ENCODE peak calls at places on chromosomes 11 and 22, in six cellular contexts. O, K, M, A, J and L are unnamed samples.

GRCh38 chr22:21632237-21632895 is at the start of gene CCDC116:
- DNase-seq in O (no peak), K (no peak), M (no peak), A (peak), J (no peak), L (no peak)

GRCh38 chr22:44567846-44568493 is 69.9 kb upstream of the RTL6 start:
- DNase-seq in O (no peak), K (peak), M (no peak), A (peak), J (no peak), L (no peak)

GRCh38 chr11:116730568-116730967 is 42.2 kb downstream of the BUD13 start:
- DNase-seq in O (no peak), K (no peak), M (no peak), A (no peak), J (no peak), L (no peak)

GRCh38 chr11:101327908-101328307 is 198.3 kb upstream of the PGR start:
- DNase-seq in O (no peak), K (no peak), M (no peak), A (no peak), J (no peak), L (no peak)

GRCh38 chr11:77249427-77249826 is 52.1 kb downstream of the GDPD4 start:
- DNase-seq in O (no peak), K (no peak), M (no peak), A (no peak), J (no peak), L (no peak)

GRCh38 chr22:23769321-23769965 is 1.7 kb upstream of the CHCHD10 start:
- DNase-seq in O (no peak), K (no peak), M (no peak), A (no peak), J (no peak), L (no peak)

GRCh38 chr11:113247231-113247630 is 67.2 kb upstream of the TTC12 start:
- DNase-seq in O (no peak), K (no peak), M (no peak), A (no peak), J (no peak), L (no peak)

GRCh38 chr11:70876685-70877084 is 375.7 kb downstream of the SHANK2 start:
- DNase-seq in O (no peak), K (no peak), M (no peak), A (no peak), J (no peak), L (no peak)

GRCh38 chr11:89441606-89442005 is 49.6 kb downstream of the NOX4 start:
- DNase-seq in O (no peak), K (no peak), M (no peak), A (no peak), J (no peak), L (no peak)

GRCh38 chr22:20295262-20296064 is 24.4 kb downstream of the DGCR6L start:
- DNase-seq in O (no peak), K (no peak), M (no peak), A (no peak), J (no peak), L (no peak)

GRCh38 chr22:44746836-44747519 is 5.4 kb upstream of the ARHGAP8 start:
- DNase-seq in O (no peak), K (no peak), M (no peak), A (peak), J (no peak), L (no peak)

GRCh38 chr11:17653606-17654005 is 65.8 kb upstream of the MYOD1 start:
- DNase-seq in O (no peak), K (no peak), M (no peak), A (no peak), J (no peak), L (no peak)